ENCODE peak calls at places on chromosomes 1 and 21, in four cellular contexts. One of them, this sample, is unnamed.

GRCh38 chr1:240091614-240092300 is at the start of gene FMN2:
- DNase-seq in H1: peak
- DNase-seq in K562: peak
- DNase-seq in HepG2: peak
- DNase-seq in this sample: peak

GRCh38 chr1:203045821-203046594 is 19.7 kb downstream of the PPFIA4 start:
- DNase-seq in H1: no peak
- DNase-seq in K562: no peak
- DNase-seq in HepG2: no peak
- DNase-seq in this sample: no peak

GRCh38 chr1:12095822-12096263 is 32.7 kb downstream of the TNFRSF8 start:
- DNase-seq in H1: no peak
- DNase-seq in K562: peak
- DNase-seq in HepG2: no peak
- DNase-seq in this sample: peak

GRCh38 chr1:72724951-72725863 is 442.9 kb upstream of the NEGR1 start:
- DNase-seq in H1: peak
- DNase-seq in K562: no peak
- DNase-seq in HepG2: no peak
- DNase-seq in this sample: no peak

GRCh38 chr1:161728376-161729226 is 7.3 kb downstream of the FCRLB start:
- DNase-seq in H1: no peak
- DNase-seq in K562: no peak
- DNase-seq in HepG2: no peak
- DNase-seq in this sample: no peak

GRCh38 chr1:224747578-224747977 is 131.5 kb downstream of the CNIH3 start:
- DNase-seq in H1: no peak
- DNase-seq in K562: no peak
- DNase-seq in HepG2: no peak
- DNase-seq in this sample: no peak

GRCh38 chr1:18494304-18494703 is 13.6 kb downstream of the KLHDC7A start:
- DNase-seq in H1: no peak
- DNase-seq in K562: no peak
- DNase-seq in HepG2: no peak
- DNase-seq in this sample: no peak

GRCh38 chr1:115251856-115252255 is 86.2 kb downstream of the NGF start:
- DNase-seq in H1: no peak
- DNase-seq in K562: no peak
- DNase-seq in HepG2: no peak
- DNase-seq in this sample: no peak

GRCh38 chr21:42362198-42362597 is 4.1 kb downstream of the TFF1 start:
- DNase-seq in H1: no peak
- DNase-seq in K562: no peak
- DNase-seq in HepG2: no peak
- DNase-seq in this sample: no peak

GRCh38 chr1:203481186-203481585 is 5.6 kb downstream of the PRELP start:
- DNase-seq in H1: no peak
- DNase-seq in K562: no peak
- DNase-seq in HepG2: no peak
- DNase-seq in this sample: no peak

GRCh38 chr1:161498646-161499045 is 6.6 kb upstream of the FCGR2A start:
- DNase-seq in H1: no peak
- DNase-seq in K562: no peak
- DNase-seq in HepG2: no peak
- DNase-seq in this sample: no peak

GRCh38 chr1:227558807-227559186 is 4.6 kb upstream of the ZNF678 start:
- DNase-seq in H1: no peak
- DNase-seq in K562: no peak
- DNase-seq in HepG2: no peak
- DNase-seq in this sample: no peak

GRCh38 chr1:151944110-151944858 is 35.0 kb upstream of the THEM4 start:
- DNase-seq in H1: no peak
- DNase-seq in K562: peak
- DNase-seq in HepG2: no peak
- DNase-seq in this sample: no peak

GRCh38 chr1:21332691-21333449 is 42.6 kb upstream of the ECE1 start:
- DNase-seq in H1: no peak
- DNase-seq in K562: no peak
- DNase-seq in HepG2: peak
- DNase-seq in this sample: no peak

GRCh38 chr1:207084701-207085180 is 3.9 kb upstream of the C4BPB start:
- DNase-seq in H1: peak
- DNase-seq in K562: peak
- DNase-seq in HepG2: peak
- DNase-seq in this sample: peak

GRCh38 chr1:62689524-62689923 is 1.3 kb upstream of the DOCK7 start:
- DNase-seq in H1: no peak
- DNase-seq in K562: peak
- DNase-seq in HepG2: peak
- DNase-seq in this sample: no peak

GRCh38 chr1:62686822-62687221 is 1.4 kb downstream of the DOCK7 start:
- DNase-seq in H1: no peak
- DNase-seq in K562: no peak
- DNase-seq in HepG2: no peak
- DNase-seq in this sample: no peak

GRCh38 chr1:62687421-62687902 is 724 bp downstream of the DOCK7 start:
- DNase-seq in H1: peak
- DNase-seq in K562: peak
- DNase-seq in HepG2: peak
- DNase-seq in this sample: peak

GRCh38 chr1:62687903-62688686 is at the start of gene DOCK7:
- DNase-seq in H1: peak
- DNase-seq in K562: peak
- DNase-seq in HepG2: peak
- DNase-seq in this sample: peak

GRCh38 chr1:62688687-62689085 is 500 bp upstream of the DOCK7 start:
- DNase-seq in H1: no peak
- DNase-seq in K562: no peak
- DNase-seq in HepG2: peak
- DNase-seq in this sample: no peak
- TF ChIP-seq PHF8 in H1: no peak
- TF ChIP-seq PHF8 in K562: no peak
- TF ChIP-seq PHF8 in HepG2: no peak
- TF ChIP-seq PHF8 in this sample: no peak

DNA sequence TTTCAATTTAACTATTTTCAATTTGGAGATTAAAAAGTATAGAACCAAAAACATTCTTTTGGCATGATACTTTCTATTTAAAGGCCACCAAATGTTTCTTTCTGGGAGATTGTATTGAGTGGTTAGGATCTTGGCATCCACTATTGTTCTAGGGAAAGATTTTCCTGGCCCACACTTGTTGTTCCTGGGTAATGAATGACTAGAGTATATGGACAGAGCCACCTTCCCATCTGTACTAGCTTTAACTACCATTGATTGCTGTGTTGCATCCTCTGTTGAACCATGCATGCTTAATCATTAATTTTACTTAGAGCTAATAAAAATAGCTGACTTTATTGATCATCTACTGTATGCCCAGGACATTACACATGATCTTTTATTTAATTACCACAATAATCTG is 9.6 kb upstream of the DPYD start:
- DNase-seq in H1: no peak
- DNase-seq in K562: no peak
- DNase-seq in HepG2: peak
- DNase-seq in this sample: no peak
- TF ChIP-seq PHF8 in H1: no peak
- TF ChIP-seq PHF8 in K562: no peak
- TF ChIP-seq PHF8 in HepG2: no peak
- TF ChIP-seq PHF8 in this sample: no peak

DNA sequence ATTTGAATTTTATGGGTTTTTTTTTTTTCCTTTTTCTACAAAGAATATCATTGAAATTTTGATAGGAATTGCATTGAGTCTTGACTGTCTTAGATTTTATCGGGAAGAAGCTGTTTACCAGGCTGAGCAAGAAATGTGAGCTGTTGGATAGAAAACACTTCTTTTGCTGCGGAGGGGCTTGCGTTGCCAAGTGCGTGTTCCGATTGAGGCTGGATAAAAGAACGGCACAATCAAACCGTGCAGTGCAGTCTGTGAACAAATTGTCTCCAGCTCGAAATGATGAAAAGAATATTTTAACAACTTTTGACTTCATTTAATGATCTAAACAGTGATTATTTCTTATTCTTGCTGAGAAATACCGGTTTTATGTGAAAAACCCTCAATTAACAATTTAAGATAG is 149.4 kb downstream of the RYR2 start:
- DNase-seq in H1: no peak
- DNase-seq in K562: no peak
- DNase-seq in HepG2: no peak
- DNase-seq in this sample: no peak
- TF ChIP-seq PHF8 in H1: no peak
- TF ChIP-seq PHF8 in K562: no peak
- TF ChIP-seq PHF8 in HepG2: no peak
- TF ChIP-seq PHF8 in this sample: no peak

DNA sequence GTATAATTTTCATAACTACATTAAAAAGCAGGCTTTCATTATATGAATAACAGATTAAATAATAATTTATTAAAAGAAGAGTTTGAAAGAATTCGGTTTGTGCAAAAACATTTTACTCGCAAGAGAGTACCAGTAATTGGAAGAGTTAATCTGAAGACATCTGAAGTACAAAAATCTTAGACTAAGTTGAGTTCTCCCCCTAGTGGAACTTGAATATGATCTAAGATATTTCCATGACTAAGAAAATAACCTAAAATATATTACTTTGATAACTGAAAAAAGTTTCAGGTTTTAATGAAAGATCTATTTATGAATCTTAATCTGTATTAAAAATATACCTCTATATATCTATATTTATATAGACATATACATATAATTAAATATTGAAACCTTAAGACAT is 112.5 kb upstream of the GFI1 start:
- DNase-seq in H1: no peak
- DNase-seq in K562: peak
- DNase-seq in HepG2: peak
- DNase-seq in this sample: peak
- TF ChIP-seq PHF8 in H1: no peak
- TF ChIP-seq PHF8 in K562: no peak
- TF ChIP-seq PHF8 in HepG2: no peak
- TF ChIP-seq PHF8 in this sample: no peak

This sample was measured in A549.